ENCODE peak calls at places on chromosomes 2 and 18, in seven cellular contexts. J is foreskin fibroblast, D is GM04504, M is EL, T is fibroblast of the aortic adventitia, S is H4, B is GM23248. P is an unnamed sample.

GRCh38 chr18:13500891-13501887 is 225.2 kb downstream of the FAM210A start:
- DNase-seq in S (peak), D (peak), B (peak), M (peak), T (peak), J (peak), P (no peak)

GRCh38 chr2:236143811-236144210 is 24.4 kb downstream of the GBX2 start:
- DNase-seq in M (no peak), T (no peak), S (no peak), D (no peak), J (no peak), B (no peak), P (no peak)

GRCh38 chr18:69388222-69388621 is 12.5 kb upstream of the DOK6 start:
- DNase-seq in M (no peak), S (no peak), B (no peak), T (no peak), D (no peak), J (no peak), P (no peak)

GRCh38 chr2:185227391-185227790 is 511.2 kb upstream of the FSIP2 start:
- DNase-seq in S (no peak), J (no peak), T (no peak), M (no peak), D (no peak), B (no peak), P (no peak)

GRCh38 chr18:59921384-59921891 is 21.6 kb downstream of the PMAIP1 start:
- DNase-seq in J (peak), S (no peak), M (no peak), T (no peak), B (no peak), D (no peak), P (no peak)

GRCh38 chr2:117815946-117816345 is 1.5 kb downstream of the DDX18 start:
- DNase-seq in S (no peak), J (no peak), T (peak), D (no peak), B (peak), M (no peak), P (no peak)

GRCh38 chr2:240962371-240963064 is 35.9 kb upstream of the SNED1 start:
- DNase-seq in S (no peak), B (peak), D (no peak), M (no peak), T (no peak), J (peak), P (no peak)

GRCh38 chr2:39735648-39736047 is 43.4 kb downstream of the THUMPD2 start:
- DNase-seq in D (no peak), S (no peak), J (no peak), M (no peak), B (peak), T (peak), P (no peak)

GRCh38 chr18:75915941-75916640 is 488.6 kb upstream of the SMIM21 start:
- DNase-seq in T (no peak), S (no peak), D (no peak), B (no peak), J (peak), M (no peak), P (no peak)

GRCh38 chr2:96430394-96430988 is 74.7 kb downstream of the NEURL3 start:
- DNase-seq in B (no peak), T (no peak), D (no peak), M (no peak), J (no peak), S (no peak), P (no peak)

GRCh38 chr2:45780541-45781463 is 129.3 kb downstream of the PRKCE start:
- DNase-seq in S (no peak), B (peak), M (no peak), J (no peak), T (no peak), D (no peak), P (no peak)

GRCh38 chr18:62450546-62451395 is 72.1 kb upstream of the ZCCHC2 start:
- DNase-seq in S (peak), M (peak), B (peak), D (peak), J (peak), T (peak), P (peak)

GRCh38 chr2:898319-898718 is 52.3 kb upstream of the SNTG2 start:
- DNase-seq in T (no peak), B (no peak), S (no peak), J (no peak), D (no peak), M (no peak), P (no peak)

GRCh38 chr18:60888225-60888624 is 445.0 kb upstream of the CDH20 start:
- DNase-seq in S (no peak), M (no peak), J (no peak), T (no peak), B (no peak), D (no peak), P (no peak)

P was measured in HS-27A.